ENCODE peak calls at places on chromosomes 3 and 15, in five cellular contexts. G, F, K, R and Z are unnamed samples.

GRCh38 chr3:4818164-4818563 is 161.1 kb upstream of the BHLHE40 start:
- DNase-seq in R (no peak), G (no peak), K (no peak), F (no peak), Z (no peak)

GRCh38 chr3:187247398-187247797 is 44.1 kb downstream of the MASP1 start:
- DNase-seq in F (no peak), R (no peak), G (no peak), K (no peak), Z (no peak)

GRCh38 chr3:57594576-57594975 is 2.6 kb downstream of the ARF4 start:
- DNase-seq in K (no peak), F (no peak), R (no peak), G (no peak), Z (no peak)

GRCh38 chr15:82862886-82863285 is 53.5 kb downstream of the WHAMM start:
- DNase-seq in K (no peak), R (no peak), F (no peak), G (no peak), Z (no peak)

GRCh38 chr15:69956417-69956816 is 141.3 kb downstream of the TLE3 start:
- DNase-seq in R (no peak), K (no peak), F (no peak), G (no peak), Z (no peak)

GRCh38 chr3:190326930-190327329 is 4.7 kb upstream of the CLDN1 start:
- DNase-seq in K (no peak), R (no peak), G (no peak), F (no peak), Z (no peak)

GRCh38 chr3:146246493-146246892 is 4.4 kb downstream of the PLSCR4 start:
- DNase-seq in F (no peak), K (no peak), R (no peak), G (no peak), Z (no peak)

GRCh38 chr3:49469037-49469875 is 811 bp upstream of the DAG1 start:
- DNase-seq in R (peak; percentile 75), G (peak; percentile 34), K (peak; percentile 20), F (no peak), Z (peak; percentile 79)

GRCh38 chr15:69593488-69593887 is 140.9 kb downstream of the RPLP1 start:
- DNase-seq in R (no peak), F (no peak), G (no peak), K (no peak), Z (no peak)

GRCh38 chr3:102712896-102713295 is 278.1 kb downstream of the ZPLD1 start:
- DNase-seq in F (no peak), G (peak; percentile 4), R (no peak), K (no peak), Z (peak; percentile 0)

GRCh38 chr15:66919421-66919820 is 146.0 kb upstream of the SMAD3 start:
- DNase-seq in F (no peak), K (no peak), R (no peak), G (no peak), Z (no peak)

GRCh38 chr3:175861916-175862315 is 1002.8 kb downstream of the NAALADL2 start:
- DNase-seq in G (no peak), F (no peak), K (no peak), R (no peak), Z (no peak)

GRCh38 chr15:36062357-36062756 is 516.4 kb upstream of the DPH6 start:
- DNase-seq in K (no peak), G (no peak), F (no peak), R (no peak), Z (no peak)

GRCh38 chr3:194952882-194953281 is 267.2 kb downstream of the FAM43A start:
- DNase-seq in F (no peak), R (peak; percentile 20), K (peak; percentile 27), G (no peak), Z (no peak)

GRCh38 chr3:15420871-15421270 is 6.5 kb downstream of the METTL6 start:
- DNase-seq in F (no peak), R (no peak), G (no peak), K (no peak), Z (peak; percentile 29)

GRCh38 chr3:128971421-128971820 is 22.5 kb downstream of the CFAP92 start:
- DNase-seq in R (peak; percentile 4), K (peak; percentile 10), G (no peak), F (no peak), Z (no peak)

GRCh38 chr3:141550926-141551665 is 64.3 kb downstream of the RASA2 start:
- DNase-seq in K (no peak), G (no peak), F (no peak), R (no peak), Z (no peak)

GRCh38 chr3:15982667-15983145 is 184.9 kb upstream of the ANKRD28 start:
- DNase-seq in G (peak; percentile 87), K (peak; percentile 33), F (no peak), R (no peak), Z (peak; percentile 98)

GRCh38 chr3:70771426-70772147 is 459.1 kb upstream of the MDFIC2 start:
- DNase-seq in R (no peak), F (no peak), K (no peak), G (no peak), Z (peak; percentile 15)

GRCh38 chr3:39577541-39577940 is 110.1 kb downstream of the MOBP start:
- DNase-seq in R (no peak), G (no peak), K (no peak), F (no peak), Z (no peak)

GRCh38 chr15:41917767-41918430 is 24.0 kb upstream of the SPTBN5 start:
- DNase-seq in K (no peak), G (peak; percentile 78), F (no peak), R (no peak), Z (no peak)

GRCh38 chr3:115667175-115668065 is 44.1 kb downstream of the GAP43 start:
- DNase-seq in K (no peak), F (no peak), G (no peak), R (no peak), Z (no peak)

GRCh38 chr3:141368925-141369794 is 856 bp downstream of the ZBTB38 start:
- DNase-seq in R (no peak), K (no peak), G (peak; percentile 23), F (no peak), Z (peak; percentile 97)

GRCh38 chr15:80265021-80265420 is 13.0 kb upstream of the CTXND1 start:
- DNase-seq in G (peak; percentile 72), R (no peak), K (no peak), F (no peak), Z (peak; percentile 52)

GRCh38 chr15:95210436-95210981 is 979.1 kb downstream of the MCTP2 start:
- DNase-seq in F (no peak), G (no peak), K (no peak), R (no peak), Z (no peak)

GRCh38 chr3:96803860-96804259 is 10.5 kb upstream of the EPHA6 start:
- DNase-seq in R (no peak), F (no peak), G (no peak), K (no peak), Z (no peak)

GRCh38 chr3:50338989-50339388 is 1.6 kb downstream of the RASSF1 start:
- DNase-seq in K (no peak), F (no peak), R (no peak), G (no peak), Z (no peak)

GRCh38 chr15:70947369-70948335 is 55.0 kb downstream of the LRRC49 start:
- DNase-seq in R (no peak), G (no peak), K (no peak), F (no peak), Z (no peak)